ENCODE peak calls at places on chromosomes 4 and X, in six cellular contexts. H is stomach; L is T-helper 1 cell; C is activated T-helper 1 cell treated with anti-CD3 and anti-CD28 coated beads, Interleukin-2, amount 50 U/mL, for 16 hours; G is CD8-positive, alpha-beta memory T cell; K is SK-N-DZ. A is an unnamed sample.

GRCh38 chr4:113878718-113879117 is 100.7 kb downstream of the ARSJ start:
- DNase-seq in K (peak), H (no peak), L (no peak), C (no peak), G (no peak), A (no peak)

GRCh38 chrX:131728295-131729145 is 184.6 kb downstream of the OR13H1 start:
- DNase-seq in H (peak), L (no peak), G (peak), C (peak), K (peak), A (no peak)

GRCh38 chr4:185421366-185422124 is 4.2 kb downstream of the UFSP2 start:
- DNase-seq in L (no peak), H (no peak), G (no peak), C (no peak), K (no peak), A (no peak)

GRCh38 chr4:115780835-115781234 is 667.4 kb upstream of the NDST4 start:
- DNase-seq in K (no peak), H (no peak), G (no peak), L (no peak), C (no peak), A (no peak)

GRCh38 chr4:8777320-8778196 is 94.1 kb downstream of the HMX1 start:
- DNase-seq in G (no peak), K (no peak), H (no peak), L (no peak), C (no peak), A (no peak)

GRCh38 chr4:138405934-138406567 is 163.9 kb upstream of the SLC7A11 start:
- DNase-seq in K (no peak), G (no peak), L (no peak), C (no peak), H (no peak), A (no peak)

GRCh38 chr4:104772849-104773248 is 278.2 kb upstream of the CXXC4 start:
- DNase-seq in L (no peak), G (no peak), H (no peak), K (no peak), C (no peak), A (no peak)

GRCh38 chrX:14673764-14674163 is 144.4 kb downstream of the GLRA2 start:
- DNase-seq in K (no peak), G (no peak), L (no peak), H (no peak), C (no peak), A (no peak)

GRCh38 chrX:108312938-108313337 is 125.3 kb downstream of the COL4A6 start:
- DNase-seq in G (no peak), L (no peak), C (no peak), K (no peak), H (peak), A (no peak)

GRCh38 chr4:53022162-53023100 is 160.3 kb downstream of the RASL11B start:
- DNase-seq in H (no peak), C (no peak), L (no peak), K (no peak), G (no peak), A (no peak)

GRCh38 chr4:1910643-1911042 is 39.5 kb downstream of the NSD2 start:
- DNase-seq in C (no peak), G (no peak), K (peak), H (peak), L (no peak), A (no peak)

GRCh38 chrX:46582325-46582724 is 8.8 kb downstream of the CHST7 start:
- DNase-seq in G (no peak), K (no peak), L (no peak), H (no peak), C (no peak), A (no peak)

GRCh38 chrX:51837926-51838325 is 55.5 kb upstream of the MAGED1 start:
- DNase-seq in K (no peak), H (peak), L (no peak), G (no peak), C (no peak), A (no peak)

GRCh38 chrX:111431007-111431406 is 19.0 kb upstream of the DCX start:
- DNase-seq in G (no peak), H (no peak), L (no peak), C (no peak), K (no peak), A (no peak)

GRCh38 chr4:10020106-10020505 is 1.2 kb downstream of the SLC2A9 start:
- DNase-seq in K (no peak), H (no peak), L (no peak), C (no peak), G (no peak), A (no peak)